ENCODE peak calls at places on chromosomes 1 and 21, in six cellular contexts. B is DMS79 treated with DMSO at 0.1 percent for 48 hours, K is dorsolateral prefrontal cortex, G is skeletal muscle cell, X is activated T-cell treated with anti-CD3 and anti-CD28 coated beads for 1 hour, Y is non-pigmented ciliary epithelial cell. W is an unnamed sample.

GRCh38 chr1:57279909-57280666 is 143.8 kb downstream of the DAB1 start:
- DNase-seq in B (no peak), K (no peak), G (no peak), X (no peak), Y (peak), W (no peak)

GRCh38 chr1:189180057-189180456 is 1297.6 kb downstream of the BRINP3 start:
- DNase-seq in B (no peak), K (no peak), G (no peak), X (no peak), Y (no peak), W (no peak)

GRCh38 chr1:198936371-198937083 is 297.7 kb downstream of the PTPRC start:
- DNase-seq in B (no peak), K (no peak), G (no peak), X (no peak), Y (no peak), W (peak)

GRCh38 chr1:110872745-110873435 is at the start of gene CD53:
- DNase-seq in B (no peak), K (no peak), G (no peak), X (peak), Y (no peak), W (no peak)

GRCh38 chr1:113980120-113980519 is 846 bp downstream of the OLFML3 start:
- DNase-seq in B (peak), K (no peak), G (no peak), X (no peak), Y (no peak), W (peak)

GRCh38 chr1:228216371-228217320 is 8.8 kb downstream of the OBSCN start:
- DNase-seq in B (no peak), K (no peak), G (no peak), X (no peak), Y (no peak), W (no peak)

GRCh38 chr1:245155186-245156040 is 628 bp downstream of the KIF26B start:
- DNase-seq in B (peak), K (no peak), G (no peak), X (no peak), Y (no peak), W (no peak)

GRCh38 chr21:31366825-31367224 is 22.8 kb upstream of the TIAM1 start:
- DNase-seq in B (peak), K (no peak), G (peak), X (no peak), Y (peak), W (peak)

GRCh38 chr1:223052931-223053330 is 90.1 kb downstream of the TLR5 start:
- DNase-seq in B (no peak), K (no peak), G (no peak), X (no peak), Y (no peak), W (no peak)

GRCh38 chr1:26775666-26776065 is 12.1 kb upstream of the PIGV start:
- DNase-seq in B (no peak), K (no peak), G (no peak), X (no peak), Y (no peak), W (no peak)

GRCh38 chr1:16204634-16205332 is 7.7 kb downstream of the ARHGEF19 start:
- DNase-seq in B (no peak), K (no peak), G (no peak), X (peak), Y (no peak), W (peak)

GRCh38 chr1:110136911-110137310 is 13.4 kb upstream of the SLC6A17 start:
- DNase-seq in B (peak), K (peak), G (no peak), X (no peak), Y (no peak), W (peak)

GRCh38 chr1:179876289-179876715 is 1.3 kb downstream of the TOR1AIP2 start:
- DNase-seq in B (no peak), K (no peak), G (no peak), X (no peak), Y (no peak), W (no peak)

GRCh38 chr1:234770031-234770795 is 160.2 kb upstream of the IRF2BP2 start:
- DNase-seq in B (no peak), K (no peak), G (no peak), X (no peak), Y (no peak), W (no peak)

GRCh38 chr1:9120312-9120958 is 8.5 kb downstream of the GPR157 start:
- DNase-seq in B (no peak), K (no peak), G (no peak), X (no peak), Y (no peak), W (no peak)

GRCh38 chr1:6358757-6359567 is 34.6 kb downstream of the ACOT7 start:
- DNase-seq in B (no peak), K (no peak), G (no peak), X (no peak), Y (no peak), W (no peak)

W was measured in testis.